ENCODE peak calls at places on chromosomes 12 and 14, in eight cellular contexts. F, Q, L, J, N, U, B and G are unnamed samples.
A peak's percentile ranks its signal among the peaks of the same experiment; 100 is the strongest.

GRCh38 chr14:55721353-55721752 is 141.3 kb downstream of the KTN1 start:
- DNase-seq in J (no peak), U (peak; percentile 60), Q (no peak), N (peak; percentile 80), F (no peak), L (peak; percentile 34), B (no peak), G (no peak)

GRCh38 chr12:120584343-120585149 is 3.3 kb upstream of the POP5 start:
- DNase-seq in L (peak; percentile 38), J (peak; percentile 32), B (peak; percentile 62), U (peak; percentile 30), F (peak; percentile 42), Q (peak; percentile 48), N (no peak), G (no peak)

GRCh38 chr12:30989754-30990153 is 63.2 kb downstream of the TSPAN11 start:
- DNase-seq in N (peak; percentile 53), Q (no peak), U (peak; percentile 8), B (no peak), F (no peak), L (no peak), J (no peak), G (peak; percentile 90)

GRCh38 chr12:88895634-88896033 is 315.4 kb upstream of the KITLG start:
- DNase-seq in F (no peak), U (peak; percentile 27), N (no peak), J (no peak), L (no peak), B (no peak), Q (no peak), G (no peak)

GRCh38 chr12:50518129-50518528 is 13.3 kb downstream of the DIP2B start:
- DNase-seq in U (no peak), Q (no peak), J (no peak), N (no peak), B (no peak), F (no peak), L (no peak), G (no peak)

GRCh38 chr14:30768791-30769190 is 105.6 kb upstream of the COCH start:
- DNase-seq in J (no peak), F (no peak), L (no peak), Q (no peak), U (no peak), B (no peak), N (no peak), G (no peak)

GRCh38 chr12:38282886-38283285 is 33.7 kb upstream of the ALG10B start:
- DNase-seq in Q (no peak), L (peak; percentile 47), U (no peak), B (no peak), N (no peak), F (no peak), J (no peak), G (no peak)

GRCh38 chr12:124663206-124663605 is 95.8 kb upstream of the NCOR2 start:
- DNase-seq in Q (no peak), N (no peak), B (no peak), U (no peak), J (no peak), F (no peak), L (no peak), G (no peak)

GRCh38 chr14:79279645-79280399 is 931.5 kb downstream of the DIO2 start:
- DNase-seq in F (no peak), U (no peak), N (no peak), Q (no peak), L (no peak), J (peak; percentile 20), B (no peak), G (no peak)

GRCh38 chr12:90575995-90576394 is 379.0 kb downstream of the CCER1 start:
- DNase-seq in L (no peak), Q (no peak), J (no peak), U (no peak), N (no peak), B (no peak), F (no peak), G (no peak)

GRCh38 chr12:118058881-118059644 is 1.9 kb downstream of the WSB2 start:
- DNase-seq in F (no peak), U (peak; percentile 32), N (no peak), B (no peak), J (no peak), L (no peak), Q (no peak), G (no peak)

GRCh38 chr12:102765736-102766135 is 151.3 kb downstream of the PAH start:
- DNase-seq in F (no peak), N (no peak), Q (no peak), U (no peak), B (no peak), J (no peak), L (no peak), G (no peak)

GRCh38 chr12:62813031-62813829 is 121.7 kb downstream of the PPM1H start:
- DNase-seq in J (peak; percentile 38), L (peak; percentile 56), B (peak; percentile 58), U (peak; percentile 68), Q (peak; percentile 54), F (no peak), N (peak; percentile 77), G (no peak)

GRCh38 chr14:66249544-66249943 is 236.6 kb upstream of the CCDC196 start:
- DNase-seq in Q (no peak), L (no peak), F (no peak), N (no peak), B (no peak), J (no peak), U (no peak), G (no peak)

GRCh38 chr12:6635375-6635855 is 344 bp downstream of the LPAR5 start:
- DNase-seq in L (no peak), B (no peak), J (no peak), U (no peak), Q (no peak), N (no peak), F (no peak), G (no peak)

GRCh38 chr12:131092911-131093901 is 139.5 kb downstream of the ADGRD1 start:
- DNase-seq in F (no peak), J (no peak), U (no peak), B (no peak), N (peak; percentile 36), L (no peak), Q (peak; percentile 9), G (no peak)

GRCh38 chr12:47034661-47035060 is 44.8 kb upstream of the PCED1B start:
- DNase-seq in B (no peak), F (no peak), Q (no peak), L (no peak), U (no peak), J (no peak), N (no peak), G (no peak)

GRCh38 chr12:83161451-83161850 is 474.7 kb downstream of the TMTC2 start:
- DNase-seq in J (no peak), B (no peak), N (no peak), F (no peak), U (no peak), Q (no peak), L (no peak), G (no peak)

GRCh38 chr12:109264095-109264942 is 44.8 kb downstream of the FOXN4 start:
- DNase-seq in N (peak; percentile 91), Q (peak; percentile 78), F (peak; percentile 84), J (peak; percentile 45), B (peak; percentile 74), L (peak; percentile 85), U (peak; percentile 40), G (peak; percentile 85)

GRCh38 chr12:19916193-19916498 is 452.2 kb upstream of the PDE3A start:
- DNase-seq in J (no peak), Q (no peak), N (no peak), B (no peak), F (no peak), L (no peak), U (peak; percentile 44), G (no peak)

GRCh38 chr12:6697584-6698351 is 2.8 kb downstream of the PIANP start:
- DNase-seq in U (peak; percentile 58), L (peak; percentile 57), B (peak; percentile 27), F (no peak), Q (no peak), J (no peak), N (peak; percentile 73), G (no peak)

GRCh38 chr14:75832621-75833297 is 149.0 kb downstream of the TGFB3 start:
- DNase-seq in B (no peak), N (no peak), U (no peak), L (no peak), F (no peak), Q (no peak), J (no peak), G (no peak)

GRCh38 chr12:98601924-98602323 is 8.4 kb downstream of the SLC25A3 start:
- DNase-seq in J (no peak), Q (no peak), U (no peak), N (no peak), B (no peak), L (no peak), F (no peak), G (no peak)
- TF ChIP-seq CTCF in J (no peak), Q (no peak), U (no peak), N (no peak), B (no peak), L (no peak), F (no peak), G (no peak)

GRCh38 chr14:53929871-53930685 is 26.5 kb downstream of the BMP4 start:
- DNase-seq in U (no peak), L (peak; percentile 53), J (no peak), N (no peak), B (peak; percentile 51), F (peak; percentile 52), Q (no peak), G (no peak)
- TF ChIP-seq CTCF in U (peak; percentile 17), L (peak; percentile 66), J (peak; percentile 47), N (peak; percentile 45), B (peak; percentile 26), F (peak; percentile 85), Q (peak; percentile 22), G (peak; percentile 46)

DNA sequence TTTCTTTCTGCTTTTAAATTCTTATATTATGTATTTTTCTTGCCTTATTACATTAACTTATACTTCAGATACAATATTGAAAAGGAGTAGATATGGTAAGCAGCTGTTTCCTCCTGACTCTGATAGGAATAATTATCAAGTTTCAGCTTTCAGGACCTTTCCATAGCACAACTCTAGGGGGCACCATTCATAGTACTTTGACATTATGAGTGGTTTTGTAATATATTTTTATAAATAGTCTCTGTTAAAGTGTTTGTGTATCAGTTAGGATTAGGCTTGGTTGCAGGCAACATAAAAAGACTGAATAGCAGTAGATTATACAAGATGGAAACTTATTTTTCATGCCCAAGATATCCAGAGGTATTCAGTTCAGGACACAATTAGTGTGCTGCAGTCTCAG is 27.9 kb upstream of the PARP11 start:
- DNase-seq in B (no peak), J (no peak), N (no peak), U (no peak), F (no peak), L (no peak), Q (no peak), G (no peak)
- TF ChIP-seq CTCF in B (no peak), J (no peak), N (no peak), U (no peak), F (peak; percentile 45), L (no peak), Q (no peak), G (no peak)

DNA sequence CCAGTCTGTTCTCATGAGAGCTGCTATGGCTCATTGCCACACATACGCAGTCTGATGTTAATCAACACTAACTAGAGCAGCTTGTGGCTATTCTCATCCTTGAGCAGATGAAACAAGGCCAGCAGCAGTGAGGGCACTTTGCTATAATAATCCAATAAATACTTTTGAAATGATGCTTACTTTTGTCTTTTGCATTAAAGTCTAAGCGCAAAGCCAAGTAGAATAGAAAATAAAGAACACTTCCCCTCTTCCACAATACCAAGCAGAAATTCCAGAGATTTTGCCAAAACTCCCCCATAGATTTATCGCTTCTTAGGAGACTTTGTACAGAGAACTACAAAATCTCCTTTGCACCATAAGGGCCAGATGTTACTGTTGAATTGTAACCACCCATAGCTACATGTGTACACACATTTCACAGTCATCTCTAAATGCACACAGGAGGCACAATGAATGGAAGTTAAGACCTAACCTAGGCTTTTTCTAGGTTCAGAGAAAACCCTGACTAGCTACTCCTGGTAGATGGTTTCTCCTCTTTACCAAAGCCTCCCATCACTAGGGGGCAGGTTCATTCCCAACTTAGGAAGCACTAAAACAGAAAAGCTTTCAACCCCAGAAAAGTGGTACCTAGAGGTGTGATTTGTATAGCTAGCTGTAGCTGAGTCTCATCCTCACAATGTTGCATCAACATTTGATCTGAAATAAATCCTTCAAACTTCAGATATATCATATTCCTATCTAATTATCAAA is 119.3 kb downstream of the HMGA2 start:
- DNase-seq in U (no peak), J (no peak), N (no peak), B (no peak), L (no peak), F (no peak), Q (no peak), G (no peak)
- TF ChIP-seq CTCF in U (no peak), J (no peak), N (no peak), B (no peak), L (no peak), F (no peak), Q (no peak), G (peak; percentile 11)